ENCODE peak calls at places on chromosomes 12 and 14, in five cellular contexts. Y is mesendoderm, O is T follicular helper cell, B is AG08396, V is D721Med. C is an unnamed sample.
A peak's percentile ranks its signal among the peaks of the same experiment; 100 is the strongest.

GRCh38 chr12:124073636-124074035 is 100.6 kb downstream of the ZNF664 start:
- DNase-seq in Y (peak; percentile 91), O (no peak), B (no peak), V (no peak), C (no peak)

GRCh38 chr12:128817115-128818015 is 6.4 kb downstream of the SLC15A4 start:
- DNase-seq in Y (peak; percentile 68), O (no peak), B (peak; percentile 73), V (no peak), C (peak; percentile 67)

GRCh38 chr14:74881425-74882102 is at the start of gene DLST:
- DNase-seq in Y (peak; percentile 92), O (peak; percentile 74), B (peak; percentile 95), V (peak; percentile 90), C (peak; percentile 86)

GRCh38 chr14:105143451-105144230 is 24.9 kb downstream of the JAG2 start:
- DNase-seq in Y (no peak), O (no peak), B (no peak), V (no peak), C (no peak)

GRCh38 chr12:101480849-101481248 is 5.7 kb downstream of the SPIC start:
- DNase-seq in Y (peak; percentile 8), O (no peak), B (no peak), V (no peak), C (no peak)

GRCh38 chr12:79300199-79300568 is 390.6 kb downstream of the PAWR start:
- DNase-seq in Y (peak; percentile 73), O (no peak), B (peak; percentile 39), V (no peak), C (no peak)

GRCh38 chr14:100017578-100017977 is 47.6 kb upstream of the EVL start:
- DNase-seq in Y (no peak), O (no peak), B (peak; percentile 48), V (no peak), C (no peak)

GRCh38 chr14:28536889-28537288 is 229.7 kb upstream of the FOXG1 start:
- DNase-seq in Y (no peak), O (no peak), B (no peak), V (no peak), C (no peak)

GRCh38 chr12:117026921-117027250 is 72.3 kb downstream of the TESC start:
- DNase-seq in Y (no peak), O (no peak), B (no peak), V (no peak), C (no peak)

GRCh38 chr12:58086006-58086405 is 144.6 kb downstream of the ATP23 start:
- DNase-seq in Y (peak; percentile 3), O (no peak), B (no peak), V (no peak), C (no peak)

GRCh38 chr12:127108360-127109215 is 1158.4 kb upstream of the TMEM132C start:
- DNase-seq in Y (peak; percentile 65), O (peak; percentile 3), B (peak; percentile 68), V (no peak), C (peak; percentile 83)

GRCh38 chr12:10618338-10618987 is 5.1 kb upstream of the MAGOHB start:
- DNase-seq in Y (no peak), O (no peak), B (peak; percentile 52), V (no peak), C (peak; percentile 74)

GRCh38 chr14:64234877-64235651 is 59.1 kb downstream of the ESR2 start:
- DNase-seq in Y (no peak), O (no peak), B (no peak), V (no peak), C (no peak)

GRCh38 chr14:24284501-24285035 is 13.2 kb upstream of the RABGGTA start:
- DNase-seq in Y (no peak), O (no peak), B (no peak), V (no peak), C (no peak)

GRCh38 chr14:94099006-94099405 is 11.5 kb upstream of the IFI27 start:
- DNase-seq in Y (no peak), O (no peak), B (no peak), V (no peak), C (no peak)

GRCh38 chr14:61749867-61750266 is 12.4 kb upstream of the SNAPC1 start:
- DNase-seq in Y (peak; percentile 54), O (no peak), B (no peak), V (no peak), C (peak; percentile 49)

GRCh38 chr12:121858662-121859572 is at the start of gene HPD:
- DNase-seq in Y (peak; percentile 91), O (no peak), B (peak; percentile 75), V (no peak), C (no peak)

GRCh38 chr12:14723763-14724162 is 27.4 kb upstream of the GUCY2C start:
- DNase-seq in Y (peak; percentile 66), O (peak; percentile 42), B (peak; percentile 67), V (no peak), C (peak; percentile 60)

GRCh38 chr12:83408168-83408567 is 721.5 kb downstream of the TMTC2 start:
- DNase-seq in Y (no peak), O (no peak), B (no peak), V (no peak), C (no peak)

GRCh38 chr12:100857418-100857817 is 62.8 kb downstream of the ANO4 start:
- DNase-seq in Y (no peak), O (no peak), B (no peak), V (no peak), C (no peak)

GRCh38 chr12:47820631-47821345 is 1.1 kb upstream of the HDAC7 start:
- DNase-seq in Y (peak; percentile 99), O (no peak), B (peak; percentile 95), V (no peak), C (no peak)

GRCh38 chr12:11718768-11719253 is 69.3 kb downstream of the ETV6 start:
- DNase-seq in Y (peak; percentile 84), O (no peak), B (peak; percentile 58), V (no peak), C (no peak)

GRCh38 chr12:99984271-99985128 is at the start of gene ANKS1B:
- DNase-seq in Y (peak; percentile 63), O (no peak), B (peak; percentile 59), V (peak; percentile 47), C (peak; percentile 43)

GRCh38 chr12:76375470-76375869 is 27.3 kb upstream of the BBS10 start:
- DNase-seq in Y (no peak), O (no peak), B (no peak), V (no peak), C (no peak)

GRCh38 chr12:113092478-113093408 is 36.2 kb downstream of the DTX1 start:
- DNase-seq in Y (peak; percentile 74), O (no peak), B (no peak), V (no peak), C (peak; percentile 17)

GRCh38 chr12:51678086-51678724 is 87.2 kb downstream of the SCN8A start:
- DNase-seq in Y (peak; percentile 79), O (peak; percentile 3), B (peak; percentile 68), V (peak; percentile 31), C (peak; percentile 58)

GRCh38 chr12:42281281-42281680 is 43.2 kb upstream of the YAF2 start:
- DNase-seq in Y (peak; percentile 7), O (no peak), B (no peak), V (no peak), C (no peak)

GRCh38 chr14:63949696-63950095 is 96.9 kb downstream of the SYNE2 start:
- DNase-seq in Y (no peak), O (no peak), B (no peak), V (no peak), C (no peak)

GRCh38 chr12:45248095-45248494 is 32.2 kb downstream of the ANO6 start:
- DNase-seq in Y (no peak), O (no peak), B (no peak), V (no peak), C (no peak)

GRCh38 chr14:89367449-89368120 is 49.4 kb downstream of the FOXN3 start:
- DNase-seq in Y (no peak), O (no peak), B (no peak), V (no peak), C (no peak)

GRCh38 chr12:102061096-102061555 is 665 bp downstream of the WASHC3 start:
- DNase-seq in Y (no peak), O (no peak), B (no peak), V (no peak), C (peak; percentile 48)

GRCh38 chr14:24165785-24166184 is 4.7 kb downstream of the IRF9 start:
- DNase-seq in Y (no peak), O (no peak), B (no peak), V (no peak), C (no peak)